ENCODE peak calls at places on chromosomes 11 and 22, in ten cellular contexts. One of them, this sample, is unnamed.

GRCh38 chr11:5696210-5696609 is 6.6 kb downstream of the TRIM22 start:
- DNase-seq in brain microvascular endothelial cell: no peak
- DNase-seq in G401: no peak
- DNase-seq in D341Med: no peak
- DNase-seq in EH: peak; percentile 4
- DNase-seq in hepatocyte: no peak
- DNase-seq in caudate nucleus: no peak
- DNase-seq in stimulated activated CD4-positive, alpha-beta T cell treated with anti-CD3 and anti-CD28 coated beads, Interleukin-15, amount 100 ng/mL, for 1 hour: no peak
- DNase-seq in activated CD4-positive, alpha-beta T cell treated with anti-CD3 and anti-CD28 coated beads, Interleukin-2, amount 50 U/mL, for 1 hour: no peak
- DNase-seq in stomach: no peak
- DNase-seq in this sample: no peak

GRCh38 chr11:43021466-43021865 is 290.3 kb upstream of the API5 start:
- DNase-seq in EH: no peak
- DNase-seq in stomach: no peak
- DNase-seq in stimulated activated CD4-positive, alpha-beta T cell treated with anti-CD3 and anti-CD28 coated beads, Interleukin-15, amount 100 ng/mL, for 1 hour: no peak
- DNase-seq in G401: no peak
- DNase-seq in hepatocyte: peak; percentile 5
- DNase-seq in caudate nucleus: no peak
- DNase-seq in activated CD4-positive, alpha-beta T cell treated with anti-CD3 and anti-CD28 coated beads, Interleukin-2, amount 50 U/mL, for 1 hour: no peak
- DNase-seq in brain microvascular endothelial cell: no peak
- DNase-seq in D341Med: peak; percentile 28
- DNase-seq in this sample: no peak

GRCh38 chr11:75689861-75690641 is 21.2 kb upstream of the MAP6 start:
- DNase-seq in hepatocyte: no peak
- DNase-seq in G401: no peak
- DNase-seq in stimulated activated CD4-positive, alpha-beta T cell treated with anti-CD3 and anti-CD28 coated beads, Interleukin-15, amount 100 ng/mL, for 1 hour: no peak
- DNase-seq in stomach: no peak
- DNase-seq in EH: peak; percentile 19
- DNase-seq in activated CD4-positive, alpha-beta T cell treated with anti-CD3 and anti-CD28 coated beads, Interleukin-2, amount 50 U/mL, for 1 hour: no peak
- DNase-seq in caudate nucleus: no peak
- DNase-seq in D341Med: no peak
- DNase-seq in brain microvascular endothelial cell: no peak
- DNase-seq in this sample: no peak

GRCh38 chr22:35330258-35330861 is 30.7 kb downstream of the TOM1 start:
- DNase-seq in G401: no peak
- DNase-seq in activated CD4-positive, alpha-beta T cell treated with anti-CD3 and anti-CD28 coated beads, Interleukin-2, amount 50 U/mL, for 1 hour: peak; percentile 49
- DNase-seq in EH: peak; percentile 87
- DNase-seq in D341Med: no peak
- DNase-seq in stomach: peak; percentile 63
- DNase-seq in caudate nucleus: no peak
- DNase-seq in stimulated activated CD4-positive, alpha-beta T cell treated with anti-CD3 and anti-CD28 coated beads, Interleukin-15, amount 100 ng/mL, for 1 hour: peak; percentile 34
- DNase-seq in hepatocyte: peak; percentile 73
- DNase-seq in brain microvascular endothelial cell: peak; percentile 65
- DNase-seq in this sample: peak; percentile 29

GRCh38 chr22:50613291-50613981 is 12.8 kb downstream of the MAPK8IP2 start:
- DNase-seq in G401: peak; percentile 78
- DNase-seq in activated CD4-positive, alpha-beta T cell treated with anti-CD3 and anti-CD28 coated beads, Interleukin-2, amount 50 U/mL, for 1 hour: no peak
- DNase-seq in stomach: peak; percentile 95
- DNase-seq in caudate nucleus: no peak
- DNase-seq in EH: no peak
- DNase-seq in brain microvascular endothelial cell: no peak
- DNase-seq in D341Med: peak; percentile 47
- DNase-seq in hepatocyte: no peak
- DNase-seq in stimulated activated CD4-positive, alpha-beta T cell treated with anti-CD3 and anti-CD28 coated beads, Interleukin-15, amount 100 ng/mL, for 1 hour: no peak
- DNase-seq in this sample: no peak

GRCh38 chr11:19419813-19420212 is 179.1 kb upstream of the E2F8 start:
- DNase-seq in activated CD4-positive, alpha-beta T cell treated with anti-CD3 and anti-CD28 coated beads, Interleukin-2, amount 50 U/mL, for 1 hour: no peak
- DNase-seq in stimulated activated CD4-positive, alpha-beta T cell treated with anti-CD3 and anti-CD28 coated beads, Interleukin-15, amount 100 ng/mL, for 1 hour: no peak
- DNase-seq in D341Med: no peak
- DNase-seq in caudate nucleus: no peak
- DNase-seq in brain microvascular endothelial cell: no peak
- DNase-seq in stomach: no peak
- DNase-seq in hepatocyte: peak; percentile 55
- DNase-seq in EH: no peak
- DNase-seq in G401: no peak
- DNase-seq in this sample: no peak

GRCh38 chr11:17839973-17840611 is 105.5 kb downstream of the KCNC1 start:
- DNase-seq in caudate nucleus: no peak
- DNase-seq in D341Med: no peak
- DNase-seq in brain microvascular endothelial cell: no peak
- DNase-seq in G401: no peak
- DNase-seq in stomach: no peak
- DNase-seq in stimulated activated CD4-positive, alpha-beta T cell treated with anti-CD3 and anti-CD28 coated beads, Interleukin-15, amount 100 ng/mL, for 1 hour: no peak
- DNase-seq in activated CD4-positive, alpha-beta T cell treated with anti-CD3 and anti-CD28 coated beads, Interleukin-2, amount 50 U/mL, for 1 hour: no peak
- DNase-seq in hepatocyte: no peak
- DNase-seq in EH: peak; percentile 19
- DNase-seq in this sample: no peak

GRCh38 chr11:17673951-17674350 is 45.4 kb upstream of the MYOD1 start:
- DNase-seq in stomach: no peak
- DNase-seq in brain microvascular endothelial cell: peak; percentile 22
- DNase-seq in D341Med: no peak
- DNase-seq in hepatocyte: no peak
- DNase-seq in EH: peak; percentile 28
- DNase-seq in activated CD4-positive, alpha-beta T cell treated with anti-CD3 and anti-CD28 coated beads, Interleukin-2, amount 50 U/mL, for 1 hour: no peak
- DNase-seq in G401: no peak
- DNase-seq in caudate nucleus: no peak
- DNase-seq in stimulated activated CD4-positive, alpha-beta T cell treated with anti-CD3 and anti-CD28 coated beads, Interleukin-15, amount 100 ng/mL, for 1 hour: no peak
- DNase-seq in this sample: no peak

GRCh38 chr22:23179381-23180294 is 671 bp upstream of the BCR start:
- DNase-seq in G401: peak; percentile 53
- DNase-seq in stomach: peak; percentile 44
- DNase-seq in stimulated activated CD4-positive, alpha-beta T cell treated with anti-CD3 and anti-CD28 coated beads, Interleukin-15, amount 100 ng/mL, for 1 hour: no peak
- DNase-seq in brain microvascular endothelial cell: no peak
- DNase-seq in activated CD4-positive, alpha-beta T cell treated with anti-CD3 and anti-CD28 coated beads, Interleukin-2, amount 50 U/mL, for 1 hour: peak; percentile 8
- DNase-seq in caudate nucleus: no peak
- DNase-seq in hepatocyte: peak; percentile 63
- DNase-seq in EH: no peak
- DNase-seq in D341Med: no peak
- DNase-seq in this sample: no peak

GRCh38 chr11:7585816-7586215 is 72.0 kb downstream of the PPFIBP2 start:
- DNase-seq in activated CD4-positive, alpha-beta T cell treated with anti-CD3 and anti-CD28 coated beads, Interleukin-2, amount 50 U/mL, for 1 hour: no peak
- DNase-seq in hepatocyte: no peak
- DNase-seq in brain microvascular endothelial cell: no peak
- DNase-seq in caudate nucleus: no peak
- DNase-seq in EH: peak; percentile 67
- DNase-seq in stimulated activated CD4-positive, alpha-beta T cell treated with anti-CD3 and anti-CD28 coated beads, Interleukin-15, amount 100 ng/mL, for 1 hour: no peak
- DNase-seq in stomach: no peak
- DNase-seq in D341Med: no peak
- DNase-seq in G401: no peak
- DNase-seq in this sample: no peak

GRCh38 chr11:86670179-86670578 is 2.2 kb downstream of the ME3 start:
- DNase-seq in brain microvascular endothelial cell: peak; percentile 43
- DNase-seq in EH: peak; percentile 44
- DNase-seq in activated CD4-positive, alpha-beta T cell treated with anti-CD3 and anti-CD28 coated beads, Interleukin-2, amount 50 U/mL, for 1 hour: no peak
- DNase-seq in G401: peak; percentile 57
- DNase-seq in stimulated activated CD4-positive, alpha-beta T cell treated with anti-CD3 and anti-CD28 coated beads, Interleukin-15, amount 100 ng/mL, for 1 hour: no peak
- DNase-seq in caudate nucleus: no peak
- DNase-seq in D341Med: no peak
- DNase-seq in hepatocyte: no peak
- DNase-seq in stomach: no peak
- DNase-seq in this sample: no peak

GRCh38 chr11:17415523-17416104 is 27.2 kb upstream of the KCNJ11 start:
- DNase-seq in activated CD4-positive, alpha-beta T cell treated with anti-CD3 and anti-CD28 coated beads, Interleukin-2, amount 50 U/mL, for 1 hour: no peak
- DNase-seq in brain microvascular endothelial cell: no peak
- DNase-seq in caudate nucleus: no peak
- DNase-seq in EH: no peak
- DNase-seq in D341Med: no peak
- DNase-seq in stimulated activated CD4-positive, alpha-beta T cell treated with anti-CD3 and anti-CD28 coated beads, Interleukin-15, amount 100 ng/mL, for 1 hour: no peak
- DNase-seq in stomach: no peak
- DNase-seq in G401: peak; percentile 93
- DNase-seq in hepatocyte: no peak
- DNase-seq in this sample: no peak